ENCODE peak calls at places on chromosomes 13 and 19, in four cellular contexts. P, E, C and R are unnamed samples.

GRCh38 chr13:28313579-28313978 is 175.2 kb downstream of the PAN3 start:
- DNase-seq in P (peak), E (no peak), C (no peak), R (no peak)

GRCh38 chr13:97226013-97226412 is 3.9 kb downstream of the MBNL2 start:
- DNase-seq in P (no peak), E (no peak), C (no peak), R (no peak)

GRCh38 chr19:34430738-34431625 is 2.8 kb downstream of the UBA2 start:
- DNase-seq in P (peak), E (no peak), C (peak), R (peak)

GRCh38 chr13:47415048-47415447 is 518.2 kb upstream of the HTR2A start:
- DNase-seq in P (no peak), E (no peak), C (no peak), R (no peak)

GRCh38 chr19:17289489-17289888 is 7.8 kb downstream of the ANKLE1 start:
- DNase-seq in P (peak), E (no peak), C (no peak), R (peak)

GRCh38 chr19:11887618-11888531 is at the start of gene ZNF69:
- DNase-seq in P (peak), E (no peak), C (peak), R (peak)

GRCh38 chr13:85896516-85897450 is 97.6 kb upstream of the SLITRK6 start:
- DNase-seq in P (no peak), E (no peak), C (no peak), R (no peak)

GRCh38 chr13:106348032-106348431 is 187.4 kb downstream of the EFNB2 start:
- DNase-seq in P (no peak), E (no peak), C (no peak), R (no peak)

GRCh38 chr13:40379794-40380608 is 286.4 kb downstream of the FOXO1 start:
- DNase-seq in P (no peak), E (no peak), C (no peak), R (no peak)

GRCh38 chr13:111431241-111431640 is 110.8 kb downstream of the TEX29 start:
- DNase-seq in P (no peak), E (no peak), C (no peak), R (no peak)

GRCh38 chr13:33728271-33729037 is 89.5 kb upstream of the RFC3 start:
- DNase-seq in P (no peak), E (peak), C (no peak), R (no peak)
- TF ChIP-seq CREM in P (no peak), E (peak), C (no peak), R (no peak)

GRCh38 chr19:3176715-3177501 is 1.7 kb upstream of the S1PR4 start:
- DNase-seq in P (no peak), E (no peak), C (no peak), R (peak)
- TF ChIP-seq CREM in P (no peak), E (no peak), C (no peak), R (peak)

GRCh38 chr13:24905242-24905641 is 141.3 kb downstream of the RNF17 start:
- DNase-seq in P (no peak), E (no peak), C (no peak), R (no peak)
- TF ChIP-seq CREM in P (no peak), E (no peak), C (no peak), R (no peak)

DNA sequence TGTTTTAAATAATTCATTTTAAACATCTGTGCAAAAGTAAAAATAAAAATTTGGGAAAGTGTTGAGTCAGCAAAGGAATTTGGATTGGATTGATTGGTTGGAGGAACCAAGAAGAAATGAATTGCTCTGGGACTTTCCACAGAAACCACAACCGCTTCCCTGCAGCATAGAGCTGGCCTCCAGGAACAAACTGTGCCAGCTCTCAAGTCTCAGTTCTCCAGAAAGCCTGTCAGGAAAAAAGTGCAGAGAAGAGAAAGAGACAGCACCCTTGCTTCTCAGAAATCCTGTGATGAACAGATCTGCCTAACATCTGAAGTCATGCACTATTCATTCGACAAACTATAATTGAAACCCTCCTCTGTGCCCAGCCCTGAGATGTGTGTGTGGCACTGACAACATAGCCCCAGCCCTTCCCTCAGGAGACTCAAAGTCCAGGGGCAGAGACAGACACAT is 14.8 kb downstream of the LYPD3 start:
- DNase-seq in P (no peak), E (no peak), C (no peak), R (no peak)
- TF ChIP-seq CREM in P (no peak), E (no peak), C (no peak), R (no peak)

GRCh38 chr13:50631041-50631440 is 212.5 kb downstream of the DLEU7 start:
- DNase-seq in P (no peak), E (no peak), C (no peak), R (no peak)
- TF ChIP-seq CREM in P (no peak), E (no peak), C (no peak), R (no peak)